ENCODE peak calls at places on chromosomes 7 and 10, in five cellular contexts. S, N, A, E and J are unnamed samples.

GRCh38 chr7:43692582-43693373 is 36.5 kb downstream of the COA1 start:
- DNase-seq in S (no peak), N (no peak), A (peak; percentile 48), E (no peak), J (no peak)

GRCh38 chr10:95716866-95717265 is 23.1 kb upstream of the TCTN3 start:
- DNase-seq in S (no peak), N (no peak), A (no peak), E (no peak), J (no peak)

GRCh38 chr10:73495226-73495883 is 469 bp downstream of the PPP3CB start:
- DNase-seq in S (peak; percentile 97), N (peak; percentile 95), A (peak; percentile 93), E (peak; percentile 96), J (peak; percentile 90)

GRCh38 chr10:83666762-83667161 is 472.5 kb upstream of the GHITM start:
- DNase-seq in S (no peak), N (no peak), A (no peak), E (no peak), J (no peak)

GRCh38 chr10:86765548-86765947 is 9.1 kb downstream of the BMPR1A start:
- DNase-seq in S (no peak), N (no peak), A (no peak), E (no peak), J (no peak)

GRCh38 chr10:115092555-115093285 is 445 bp upstream of the ATRNL1 start:
- DNase-seq in S (peak; percentile 49), N (no peak), A (peak; percentile 44), E (peak; percentile 51), J (no peak)

GRCh38 chr7:38367301-38367700 is 93.9 kb upstream of the TARP start:
- DNase-seq in S (no peak), N (no peak), A (no peak), E (no peak), J (no peak)

GRCh38 chr7:21641546-21641945 is 98.7 kb downstream of the DNAH11 start:
- DNase-seq in S (no peak), N (no peak), A (no peak), E (no peak), J (no peak)

GRCh38 chr10:117137031-117137910 is 799 bp downstream of the VAX1 start:
- DNase-seq in S (no peak), N (peak; percentile 51), A (peak; percentile 51), E (no peak), J (no peak)

GRCh38 chr7:128934361-128935352 is 3.1 kb upstream of the IRF5 start:
- DNase-seq in S (peak; percentile 69), N (no peak), A (no peak), E (no peak), J (no peak)

GRCh38 chr10:131979821-131980270 is 1.9 kb downstream of the BNIP3 start:
- DNase-seq in S (no peak), N (peak; percentile 71), A (peak; percentile 75), E (peak; percentile 83), J (peak; percentile 73)

GRCh38 chr10:5890519-5890878 is 456 bp downstream of the FBH1 start:
- DNase-seq in S (no peak), N (no peak), A (peak; percentile 67), E (peak; percentile 68), J (no peak)

GRCh38 chr7:103851357-103851756 is 138.1 kb downstream of the RELN start:
- DNase-seq in S (no peak), N (no peak), A (peak; percentile 61), E (no peak), J (no peak)

DNA sequence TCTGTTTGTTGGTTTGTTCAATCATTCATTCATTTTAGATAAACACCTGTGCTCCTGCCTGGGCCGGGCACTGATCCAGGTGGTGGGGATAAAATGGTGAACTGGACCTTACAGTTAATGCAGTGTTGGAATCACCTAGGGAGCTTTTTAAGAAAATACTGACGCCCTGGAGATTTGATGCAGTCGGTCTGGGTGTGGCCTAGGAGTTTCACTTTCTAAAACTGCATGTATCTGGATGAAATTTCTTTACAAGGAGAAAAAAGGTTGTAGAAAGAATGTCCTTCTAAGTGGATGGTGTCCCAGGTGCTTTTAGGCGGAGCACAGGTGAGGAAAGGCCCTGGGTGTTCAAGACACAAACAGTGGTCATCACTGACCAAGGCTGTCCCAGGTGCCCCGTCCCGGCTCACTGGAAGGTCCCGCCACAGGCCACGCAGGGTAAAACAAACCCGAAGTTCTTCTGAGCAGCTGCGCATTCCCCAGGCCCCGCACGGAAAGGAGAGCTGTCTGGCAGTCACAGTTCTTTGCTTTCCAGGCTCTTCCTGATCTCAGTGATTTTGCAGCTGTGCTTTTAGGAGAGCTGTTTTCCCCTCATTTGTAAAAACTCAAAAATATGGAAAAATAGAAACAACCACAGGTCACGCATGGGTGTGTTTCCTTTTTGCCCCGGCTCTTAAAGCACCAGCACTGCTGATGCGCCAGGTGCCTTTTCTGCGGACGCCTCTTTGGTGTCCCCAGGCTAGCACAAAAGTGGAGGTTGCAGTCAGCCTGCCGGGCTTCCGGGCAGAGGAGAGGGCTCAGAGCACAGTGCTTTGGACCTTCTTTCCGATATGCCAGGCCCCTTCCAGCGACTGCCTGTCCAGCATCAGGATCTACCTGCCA is 161.9 kb downstream of the GRK5 start:
- DNase-seq in S (peak; percentile 58), N (no peak), A (no peak), E (peak; percentile 46), J (no peak)
- H3K4me1 ChIP-seq in S (peaks cover 75% of the 10 kb centered on the region), N (peaks cover 58% of the 10 kb centered on the region), A (peaks cover 29% of the 10 kb centered on the region), E (peaks cover 40% of the 10 kb centered on the region), J (peaks cover 88% of the 10 kb centered on the region)

GRCh38 chr10:125026036-125026931 is 84.4 kb downstream of the ZRANB1 start:
- DNase-seq in S (no peak), N (no peak), A (no peak), E (no peak), J (no peak)

GRCh38 chr10:125028291-125028867 is 86.5 kb downstream of the ZRANB1 start:
- DNase-seq in S (no peak), N (no peak), A (peak; percentile 81), E (no peak), J (no peak)

GRCh38 chr10:125029584-125030242 is 87.8 kb downstream of the ZRANB1 start:
- DNase-seq in S (no peak), N (no peak), A (peak; percentile 16), E (no peak), J (no peak)

GRCh38 chr10:125026974-125027735 is 85.2 kb downstream of the ZRANB1 start:
- DNase-seq in S (no peak), N (no peak), A (no peak), E (no peak), J (no peak)

DNA sequence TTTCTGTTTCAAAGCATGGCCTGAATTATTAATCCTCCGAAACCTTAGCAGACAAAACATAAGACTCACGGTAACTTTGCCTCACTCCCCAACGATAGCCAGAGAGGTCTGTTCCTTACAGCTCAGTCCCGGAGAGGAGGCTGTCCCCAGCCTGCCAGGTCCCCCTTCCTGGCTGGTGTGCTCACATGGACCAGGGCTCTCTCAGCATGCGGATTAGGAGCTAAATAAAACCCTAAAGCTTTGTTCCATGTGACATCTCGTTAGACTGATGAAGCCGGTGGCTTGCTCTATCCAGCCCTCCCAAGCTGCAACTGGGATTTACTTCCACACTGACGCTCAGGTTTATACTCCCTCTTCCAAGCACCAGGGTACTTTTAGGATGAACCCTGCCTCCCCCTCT is 86.0 kb downstream of the ZRANB1 start:
- DNase-seq in S (no peak), N (no peak), A (no peak), E (no peak), J (no peak)
- H3K27ac ChIP-seq in S (no peak overlapping the region), N (peak overlapping the region; percentile 85), A (peak overlapping the region; percentile 36), E (peak overlapping the region; percentile 43), J (peak overlapping the region; percentile 56)

GRCh38 chr10:127614484-127614883 is 65.4 kb downstream of the NPS start:
- DNase-seq in S (no peak), N (no peak), A (no peak), E (no peak), J (no peak)
- H3K9me3 ChIP-seq in S (no peaks in the 10 kb centered on the region), N (no peaks in the 10 kb centered on the region), A (no peaks in the 10 kb centered on the region), E (no peaks in the 10 kb centered on the region), J (peaks cover 13% of the 10 kb centered on the region)

GRCh38 chr7:151086802-151087246 is 549 bp downstream of the AGAP3 start:
- DNase-seq in S (no peak), N (peak; percentile 75), A (peak; percentile 76), E (no peak), J (no peak)
- H3K4me1 ChIP-seq in S (peaks cover 65% of the 10 kb centered on the region), N (peaks cover 66% of the 10 kb centered on the region), A (peaks cover 29% of the 10 kb centered on the region), E (peaks cover 16% of the 10 kb centered on the region), J (peaks cover 84% of the 10 kb centered on the region)

GRCh38 chr10:90834326-90834725 is 23.5 kb downstream of the HTR7 start:
- DNase-seq in S (no peak), N (no peak), A (no peak), E (no peak), J (no peak)
- H3K27ac ChIP-seq in S (no peak overlapping the region), N (no peak overlapping the region), A (no peak overlapping the region), E (no peak overlapping the region), J (no peak overlapping the region)

GRCh38 chr10:52020702-52021101 is 293.4 kb upstream of the DKK1 start:
- DNase-seq in S (no peak), N (no peak), A (no peak), E (no peak), J (no peak)
- H3K9me3 ChIP-seq in S (no peaks in the 10 kb centered on the region), N (no peaks in the 10 kb centered on the region), A (no peaks in the 10 kb centered on the region), E (no peaks in the 10 kb centered on the region), J (peaks cover 30% of the 10 kb centered on the region)